ENCODE peak calls at places on chromosome 2, in four cellular contexts. L, G, C and H are unnamed samples.

GRCh38 chr2:37797081-37797480 is 125.6 kb upstream of the CDC42EP3 start:
- DNase-seq in L (no peak), G (peak), C (no peak), H (no peak)

GRCh38 chr2:144430722-144431163 is 89.2 kb downstream of the ZEB2 start:
- DNase-seq in L (no peak), G (peak), C (peak), H (no peak)

GRCh38 chr2:114010001-114010400 is 120.1 kb downstream of the ACTR3 start:
- DNase-seq in L (no peak), G (no peak), C (no peak), H (no peak)

GRCh38 chr2:172408143-172408766 is 19.1 kb upstream of the ITGA6 start:
- DNase-seq in L (no peak), G (no peak), C (peak), H (no peak)

GRCh38 chr2:53334610-53335009 is 433.0 kb upstream of the CHAC2 start:
- DNase-seq in L (no peak), G (no peak), C (no peak), H (no peak)

GRCh38 chr2:231935207-231935524 is 9.0 kb upstream of the NPPC start:
- DNase-seq in L (peak), G (no peak), C (no peak), H (peak)

GRCh38 chr2:85694052-85695025 is at the start of gene GNLY:
- DNase-seq in L (peak), G (no peak), C (no peak), H (peak)

GRCh38 chr2:112276954-112277353 is 1.6 kb downstream of the ZC3H6 start:
- DNase-seq in L (no peak), G (no peak), C (no peak), H (no peak)

GRCh38 chr2:30162821-30163220 is 16.0 kb downstream of the YPEL5 start:
- DNase-seq in L (no peak), G (no peak), C (no peak), H (no peak)

GRCh38 chr2:30161929-30162328 is 15.1 kb downstream of the YPEL5 start:
- DNase-seq in L (no peak), G (no peak), C (no peak), H (no peak)

GRCh38 chr2:30164131-30164925 is 17.5 kb downstream of the YPEL5 start:
- DNase-seq in L (no peak), G (no peak), C (no peak), H (no peak)

GRCh38 chr2:30165617-30166016 is 18.8 kb downstream of the YPEL5 start:
- DNase-seq in L (no peak), G (no peak), C (no peak), H (no peak)

GRCh38 chr2:30165050-30165520 is 18.3 kb downstream of the YPEL5 start:
- DNase-seq in L (no peak), G (peak), C (peak), H (no peak)
- TF ChIP-seq CTCF in L (peak), G (peak), C (peak), H (peak)

GRCh38 chr2:237685408-237685807 is 58.0 kb downstream of the LRRFIP1 start:
- DNase-seq in L (no peak), G (no peak), C (no peak), H (no peak)
- TF ChIP-seq CTCF in L (no peak), G (peak), C (peak), H (peak)

GRCh38 chr2:62410926-62411456 is 95.0 kb downstream of the TMEM17 start:
- DNase-seq in L (no peak), G (peak), C (no peak), H (no peak)

GRCh38 chr2:62413116-62413663 is 92.8 kb downstream of the TMEM17 start:
- DNase-seq in L (no peak), G (no peak), C (no peak), H (no peak)

GRCh38 chr2:62410015-62410453 is 96.0 kb downstream of the TMEM17 start:
- DNase-seq in L (no peak), G (peak), C (peak), H (no peak)

GRCh38 chr2:62415019-62415431 is 91.0 kb downstream of the TMEM17 start:
- DNase-seq in L (no peak), G (no peak), C (no peak), H (no peak)

DNA sequence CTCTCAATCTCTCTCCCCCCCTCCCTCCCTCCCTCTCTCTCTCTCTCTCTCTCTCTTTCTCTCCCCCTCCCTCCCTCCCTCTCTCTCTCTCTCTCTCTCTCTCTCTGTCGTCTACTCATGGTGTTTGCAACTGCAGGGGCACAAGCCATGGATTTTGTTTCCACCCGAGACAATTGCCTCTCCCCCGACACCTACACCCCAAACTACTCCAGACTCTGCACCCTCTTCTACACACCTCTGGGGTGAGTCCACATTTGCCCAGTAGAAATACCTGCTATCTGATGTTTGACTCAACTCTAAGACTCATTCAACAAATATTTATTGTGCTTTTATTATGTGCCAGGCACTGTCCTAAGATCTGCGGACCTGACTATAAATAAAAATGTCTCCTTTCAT is 93.7 kb downstream of the TMEM17 start:
- DNase-seq in L (no peak), G (peak), C (no peak), H (no peak)
- TF ChIP-seq CTCF in L (peak), G (no peak), C (no peak), H (peak)

GRCh38 chr2:146080925-146081324 is 1561.0 kb upstream of the ZEB2 start:
- DNase-seq in L (no peak), G (no peak), C (no peak), H (no peak)
- TF ChIP-seq CTCF in L (no peak), G (no peak), C (no peak), H (no peak)

GRCh38 chr2:204885747-204886146 is 340.5 kb downstream of the PARD3B start:
- DNase-seq in L (no peak), G (no peak), C (peak), H (no peak)
- TF ChIP-seq CTCF in L (peak), G (peak), C (no peak), H (peak)

DNA sequence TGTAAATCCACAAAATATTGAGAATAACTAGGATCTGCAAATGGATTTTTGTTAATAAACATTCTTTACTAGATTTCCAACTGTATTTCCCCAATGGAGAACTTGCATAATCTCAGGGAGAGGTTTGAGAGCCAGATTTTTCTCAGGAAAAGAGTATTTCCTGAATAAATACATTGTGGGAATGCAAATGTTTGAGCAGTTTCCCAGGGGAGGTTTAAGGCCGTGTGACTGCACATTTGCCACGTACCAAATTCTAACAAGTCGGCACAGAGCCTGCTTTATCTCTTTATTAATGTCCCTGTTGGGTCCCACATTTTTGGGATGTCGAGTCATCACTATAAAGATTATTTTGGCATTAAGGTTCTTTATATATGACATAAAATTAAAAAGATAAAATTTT is 27.0 kb downstream of the TFPI start:
- DNase-seq in L (no peak), G (peak), C (peak), H (no peak)
- TF ChIP-seq CTCF in L (no peak), G (no peak), C (no peak), H (no peak)

GRCh38 chr2:11589316-11589940 is 55.6 kb downstream of the GREB1 start:
- DNase-seq in L (no peak), G (no peak), C (no peak), H (no peak)
- TF ChIP-seq CTCF in L (no peak), G (peak), C (no peak), H (no peak)